ENCODE peak calls at places on chromosomes 16 and 17, in seven cellular contexts. One of them, this sample, is unnamed.
A peak's percentile ranks its signal among the peaks of the same experiment; 100 is the strongest.

GRCh38 chr16:85094176-85094805 is 18.0 kb downstream of the CIBAR2 start:
- DNase-seq in ascending aorta: no peak
- DNase-seq in effector memory CD4-positive, alpha-beta T cell: no peak
- DNase-seq in stomach: no peak
- DNase-seq in tibial artery: no peak
- DNase-seq in psoas muscle: no peak
- DNase-seq in lung: no peak
- DNase-seq in this sample: no peak

GRCh38 chr16:27398894-27399853 is 2.8 kb upstream of the IL21R start:
- DNase-seq in ascending aorta: no peak
- DNase-seq in effector memory CD4-positive, alpha-beta T cell: no peak
- DNase-seq in stomach: no peak
- DNase-seq in tibial artery: no peak
- DNase-seq in psoas muscle: no peak
- DNase-seq in lung: no peak
- DNase-seq in this sample: no peak

GRCh38 chr17:36722121-36722902 is 120.9 kb downstream of the MRM1 start:
- DNase-seq in ascending aorta: no peak
- DNase-seq in effector memory CD4-positive, alpha-beta T cell: peak; percentile 51
- DNase-seq in stomach: peak; percentile 54
- DNase-seq in tibial artery: no peak
- DNase-seq in psoas muscle: peak; percentile 72
- DNase-seq in lung: peak; percentile 48
- DNase-seq in this sample: no peak

GRCh38 chr17:83064732-83065659 is 14.4 kb upstream of the METRNL start:
- DNase-seq in ascending aorta: no peak
- DNase-seq in effector memory CD4-positive, alpha-beta T cell: no peak
- DNase-seq in stomach: peak; percentile 91
- DNase-seq in tibial artery: peak; percentile 20
- DNase-seq in psoas muscle: peak; percentile 55
- DNase-seq in lung: peak; percentile 75
- DNase-seq in this sample: peak; percentile 67

GRCh38 chr17:72682597-72682996 is 409.9 kb downstream of the SLC39A11 start:
- DNase-seq in ascending aorta: no peak
- DNase-seq in effector memory CD4-positive, alpha-beta T cell: no peak
- DNase-seq in stomach: no peak
- DNase-seq in tibial artery: no peak
- DNase-seq in psoas muscle: no peak
- DNase-seq in lung: no peak
- DNase-seq in this sample: peak; percentile 64

GRCh38 chr16:19583665-19584300 is 28.3 kb downstream of the VPS35L start:
- DNase-seq in ascending aorta: no peak
- DNase-seq in effector memory CD4-positive, alpha-beta T cell: no peak
- DNase-seq in stomach: peak; percentile 30
- DNase-seq in tibial artery: no peak
- DNase-seq in psoas muscle: no peak
- DNase-seq in lung: no peak
- DNase-seq in this sample: peak; percentile 46

GRCh38 chr17:53191878-53192277 is 630.8 kb upstream of the KIF2B start:
- DNase-seq in ascending aorta: no peak
- DNase-seq in effector memory CD4-positive, alpha-beta T cell: no peak
- DNase-seq in stomach: no peak
- DNase-seq in tibial artery: no peak
- DNase-seq in psoas muscle: no peak
- DNase-seq in lung: no peak
- DNase-seq in this sample: no peak

GRCh38 chr16:80369559-80369958 is 171.2 kb upstream of the DYNLRB2 start:
- DNase-seq in ascending aorta: no peak
- DNase-seq in effector memory CD4-positive, alpha-beta T cell: no peak
- DNase-seq in stomach: peak; percentile 55
- DNase-seq in tibial artery: peak; percentile 31
- DNase-seq in psoas muscle: no peak
- DNase-seq in lung: no peak
- DNase-seq in this sample: no peak

GRCh38 chr17:81334419-81334896 is 39.4 kb upstream of the SLC38A10 start:
- DNase-seq in ascending aorta: no peak
- DNase-seq in effector memory CD4-positive, alpha-beta T cell: no peak
- DNase-seq in stomach: no peak
- DNase-seq in tibial artery: no peak
- DNase-seq in psoas muscle: peak; percentile 75
- DNase-seq in lung: no peak
- DNase-seq in this sample: no peak

GRCh38 chr17:81332118-81332834 is 37.2 kb upstream of the SLC38A10 start:
- DNase-seq in ascending aorta: no peak
- DNase-seq in effector memory CD4-positive, alpha-beta T cell: no peak
- DNase-seq in stomach: no peak
- DNase-seq in tibial artery: no peak
- DNase-seq in psoas muscle: peak; percentile 45
- DNase-seq in lung: no peak
- DNase-seq in this sample: no peak

GRCh38 chr17:81333626-81334368 is 38.7 kb upstream of the SLC38A10 start:
- DNase-seq in ascending aorta: no peak
- DNase-seq in effector memory CD4-positive, alpha-beta T cell: no peak
- DNase-seq in stomach: no peak
- DNase-seq in tibial artery: no peak
- DNase-seq in psoas muscle: peak; percentile 58
- DNase-seq in lung: no peak
- DNase-seq in this sample: no peak

GRCh38 chr17:81331527-81332043 is 36.5 kb upstream of the SLC38A10 start:
- DNase-seq in ascending aorta: no peak
- DNase-seq in effector memory CD4-positive, alpha-beta T cell: no peak
- DNase-seq in stomach: no peak
- DNase-seq in tibial artery: no peak
- DNase-seq in psoas muscle: no peak
- DNase-seq in lung: no peak
- DNase-seq in this sample: no peak

GRCh38 chr17:81332949-81333570 is 38.0 kb upstream of the SLC38A10 start:
- DNase-seq in ascending aorta: no peak
- DNase-seq in effector memory CD4-positive, alpha-beta T cell: no peak
- DNase-seq in stomach: no peak
- DNase-seq in tibial artery: no peak
- DNase-seq in psoas muscle: peak; percentile 38
- DNase-seq in lung: no peak
- DNase-seq in this sample: no peak
- H3K4me1 ChIP-seq in ascending aorta: peaks cover 7% of the 10 kb centered on the region
- H3K4me1 ChIP-seq in effector memory CD4-positive, alpha-beta T cell: no peaks in the 10 kb centered on the region
- H3K4me1 ChIP-seq in stomach: peaks cover 57% of the 10 kb centered on the region
- H3K4me1 ChIP-seq in tibial artery: no peaks in the 10 kb centered on the region
- H3K4me1 ChIP-seq in psoas muscle: peaks cover 51% of the 10 kb centered on the region
- H3K4me1 ChIP-seq in lung: no peaks in the 10 kb centered on the region
- H3K4me1 ChIP-seq in this sample: peaks cover 62% of the 10 kb centered on the region

GRCh38 chr16:47834485-47835024 is 321.2 kb downstream of the ABCC12 start:
- DNase-seq in ascending aorta: no peak
- DNase-seq in effector memory CD4-positive, alpha-beta T cell: no peak
- DNase-seq in stomach: no peak
- DNase-seq in tibial artery: no peak
- DNase-seq in psoas muscle: no peak
- DNase-seq in lung: no peak
- DNase-seq in this sample: no peak

GRCh38 chr16:47833771-47834170 is 322.0 kb downstream of the ABCC12 start:
- DNase-seq in ascending aorta: no peak
- DNase-seq in effector memory CD4-positive, alpha-beta T cell: no peak
- DNase-seq in stomach: no peak
- DNase-seq in tibial artery: no peak
- DNase-seq in psoas muscle: no peak
- DNase-seq in lung: no peak
- DNase-seq in this sample: no peak
- H3K4me1 ChIP-seq in ascending aorta: no peaks in the 10 kb centered on the region
- H3K4me1 ChIP-seq in effector memory CD4-positive, alpha-beta T cell: no peaks in the 10 kb centered on the region
- H3K4me1 ChIP-seq in stomach: no peaks in the 10 kb centered on the region
- H3K4me1 ChIP-seq in tibial artery: no peaks in the 10 kb centered on the region
- H3K4me1 ChIP-seq in psoas muscle: no peaks in the 10 kb centered on the region
- H3K4me1 ChIP-seq in lung: no peaks in the 10 kb centered on the region
- H3K4me1 ChIP-seq in this sample: no peaks in the 10 kb centered on the region

DNA sequence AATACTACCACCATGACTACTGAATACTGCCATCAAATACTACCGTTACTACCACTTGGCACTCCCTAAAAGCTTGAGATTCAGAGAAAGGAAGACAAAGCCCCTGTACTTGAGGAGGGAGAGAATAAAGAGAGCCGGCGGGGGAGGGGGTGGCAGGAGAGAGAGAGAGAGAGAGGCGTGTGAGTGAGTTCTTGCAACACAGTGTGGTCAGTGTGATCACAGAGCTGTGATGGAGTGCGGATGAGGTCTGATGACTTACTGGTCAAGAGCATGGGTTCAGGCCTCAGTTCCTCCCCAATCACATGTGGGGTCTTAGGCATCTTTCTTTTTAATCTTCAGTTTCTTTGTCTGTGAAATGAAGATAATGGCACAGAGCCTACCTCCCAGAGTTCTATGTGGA is 19.2 kb downstream of the PRKCB start:
- DNase-seq in ascending aorta: no peak
- DNase-seq in effector memory CD4-positive, alpha-beta T cell: no peak
- DNase-seq in stomach: no peak
- DNase-seq in tibial artery: no peak
- DNase-seq in psoas muscle: no peak
- DNase-seq in lung: no peak
- DNase-seq in this sample: no peak
- H3K4me1 ChIP-seq in ascending aorta: no peaks in the 10 kb centered on the region
- H3K4me1 ChIP-seq in effector memory CD4-positive, alpha-beta T cell: peaks cover 11% of the 10 kb centered on the region
- H3K4me1 ChIP-seq in stomach: no peaks in the 10 kb centered on the region
- H3K4me1 ChIP-seq in tibial artery: no peaks in the 10 kb centered on the region
- H3K4me1 ChIP-seq in psoas muscle: no peaks in the 10 kb centered on the region
- H3K4me1 ChIP-seq in lung: no peaks in the 10 kb centered on the region
- H3K4me1 ChIP-seq in this sample: no peaks in the 10 kb centered on the region

DNA sequence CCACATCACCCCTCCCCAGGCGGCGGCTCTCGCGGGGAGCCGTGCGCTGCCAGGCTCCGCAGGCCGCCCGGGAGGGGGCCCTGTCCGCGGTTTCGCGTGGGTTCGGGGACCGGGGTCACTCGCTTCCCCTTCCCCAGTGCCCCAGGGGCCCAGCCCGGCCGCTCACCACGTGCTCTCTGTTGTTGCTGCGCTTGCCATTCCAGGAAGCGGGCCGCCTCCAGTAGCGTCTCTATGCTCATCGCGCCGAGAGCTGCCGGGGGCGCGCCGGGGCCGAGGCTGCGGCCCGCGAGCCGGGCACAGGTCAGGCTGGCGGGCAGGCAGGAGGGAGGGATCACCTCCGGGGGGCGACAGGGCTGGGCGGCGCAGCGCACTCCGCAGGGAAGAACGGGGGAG is 390 bp downstream of the MNT start:
- DNase-seq in ascending aorta: no peak
- DNase-seq in effector memory CD4-positive, alpha-beta T cell: peak; percentile 47
- DNase-seq in stomach: peak; percentile 54
- DNase-seq in tibial artery: no peak
- DNase-seq in psoas muscle: peak; percentile 78
- DNase-seq in lung: no peak
- DNase-seq in this sample: peak; percentile 55
- H3K4me1 ChIP-seq in ascending aorta: peaks cover 58% of the 10 kb centered on the region
- H3K4me1 ChIP-seq in effector memory CD4-positive, alpha-beta T cell: peaks cover 44% of the 10 kb centered on the region
- H3K4me1 ChIP-seq in stomach: peaks cover 70% of the 10 kb centered on the region
- H3K4me1 ChIP-seq in tibial artery: peaks cover 12% of the 10 kb centered on the region
- H3K4me1 ChIP-seq in psoas muscle: peaks cover 58% of the 10 kb centered on the region
- H3K4me1 ChIP-seq in lung: peaks cover 11% of the 10 kb centered on the region
- H3K4me1 ChIP-seq in this sample: peaks cover 65% of the 10 kb centered on the region

DNA sequence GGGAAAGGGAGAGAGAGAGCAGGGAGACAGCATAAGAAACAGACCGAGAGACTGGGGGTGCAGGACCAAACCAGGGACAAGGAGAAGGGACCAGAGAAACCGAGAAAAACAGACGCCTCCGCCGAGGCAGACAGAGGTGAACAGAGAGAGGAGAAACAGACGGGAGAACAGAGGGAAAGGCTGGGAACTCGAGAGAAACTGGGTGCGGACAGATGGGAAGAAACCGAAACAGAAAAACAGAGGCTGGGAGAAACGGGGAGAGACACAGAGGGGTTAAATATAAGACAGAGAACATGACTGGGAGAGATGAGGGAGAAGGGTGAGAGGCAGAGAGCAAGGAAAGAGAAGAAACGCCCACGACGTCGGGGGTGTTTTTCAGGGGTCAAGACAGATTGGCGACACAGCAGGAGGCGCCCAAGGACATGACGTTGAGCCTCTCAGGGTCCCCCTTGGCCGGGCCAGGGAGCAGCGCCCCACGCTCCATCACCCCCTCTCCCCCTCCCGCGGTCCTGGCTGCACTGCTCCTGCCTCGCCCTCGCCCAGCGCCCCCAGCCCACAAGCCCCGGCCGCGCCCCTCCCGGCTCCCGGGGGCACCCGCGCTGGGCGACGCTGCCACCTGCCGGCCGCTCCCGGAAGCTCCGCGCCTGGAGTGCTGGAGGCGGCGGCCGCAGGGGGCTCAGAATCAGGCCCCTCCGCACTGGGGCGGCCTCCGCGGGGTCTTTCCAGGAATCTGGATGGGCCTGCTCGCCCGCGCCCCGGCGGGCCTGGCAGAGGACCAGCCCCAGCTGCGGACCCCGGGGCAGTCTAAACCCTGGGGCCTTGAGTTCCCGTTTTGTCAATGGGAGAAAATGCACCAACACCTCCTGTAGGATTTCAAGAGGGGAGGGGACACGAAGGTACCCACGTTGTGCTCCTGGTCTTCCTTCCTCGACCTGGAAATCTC is 1.3 kb upstream of the TMEM92 start:
- DNase-seq in ascending aorta: no peak
- DNase-seq in effector memory CD4-positive, alpha-beta T cell: peak; percentile 16
- DNase-seq in stomach: peak; percentile 62
- DNase-seq in tibial artery: peak; percentile 49
- DNase-seq in psoas muscle: peak; percentile 75
- DNase-seq in lung: no peak
- DNase-seq in this sample: peak; percentile 63
- H3K4me1 ChIP-seq in ascending aorta: peaks cover 16% of the 10 kb centered on the region
- H3K4me1 ChIP-seq in effector memory CD4-positive, alpha-beta T cell: peaks cover 8% of the 10 kb centered on the region
- H3K4me1 ChIP-seq in stomach: peaks cover 52% of the 10 kb centered on the region
- H3K4me1 ChIP-seq in tibial artery: no peaks in the 10 kb centered on the region
- H3K4me1 ChIP-seq in psoas muscle: no peaks in the 10 kb centered on the region
- H3K4me1 ChIP-seq in lung: no peaks in the 10 kb centered on the region
- H3K4me1 ChIP-seq in this sample: peaks cover 48% of the 10 kb centered on the region

GRCh38 chr17:67487506-67487905 is 110.4 kb downstream of the PITPNC1 start:
- DNase-seq in ascending aorta: no peak
- DNase-seq in effector memory CD4-positive, alpha-beta T cell: no peak
- DNase-seq in stomach: no peak
- DNase-seq in tibial artery: no peak
- DNase-seq in psoas muscle: no peak
- DNase-seq in lung: no peak
- DNase-seq in this sample: no peak

GRCh38 chr17:67488161-67488560 is 111.1 kb downstream of the PITPNC1 start:
- DNase-seq in ascending aorta: no peak
- DNase-seq in effector memory CD4-positive, alpha-beta T cell: no peak
- DNase-seq in stomach: no peak
- DNase-seq in tibial artery: peak; percentile 57
- DNase-seq in psoas muscle: peak; percentile 64
- DNase-seq in lung: no peak
- DNase-seq in this sample: no peak

GRCh38 chr17:67490471-67490870 is 113.4 kb downstream of the PITPNC1 start:
- DNase-seq in ascending aorta: no peak
- DNase-seq in effector memory CD4-positive, alpha-beta T cell: no peak
- DNase-seq in stomach: no peak
- DNase-seq in tibial artery: no peak
- DNase-seq in psoas muscle: no peak
- DNase-seq in lung: no peak
- DNase-seq in this sample: no peak

GRCh38 chr17:67489273-67489672 is 112.2 kb downstream of the PITPNC1 start:
- DNase-seq in ascending aorta: no peak
- DNase-seq in effector memory CD4-positive, alpha-beta T cell: no peak
- DNase-seq in stomach: no peak
- DNase-seq in tibial artery: no peak
- DNase-seq in psoas muscle: no peak
- DNase-seq in lung: no peak
- DNase-seq in this sample: no peak

DNA sequence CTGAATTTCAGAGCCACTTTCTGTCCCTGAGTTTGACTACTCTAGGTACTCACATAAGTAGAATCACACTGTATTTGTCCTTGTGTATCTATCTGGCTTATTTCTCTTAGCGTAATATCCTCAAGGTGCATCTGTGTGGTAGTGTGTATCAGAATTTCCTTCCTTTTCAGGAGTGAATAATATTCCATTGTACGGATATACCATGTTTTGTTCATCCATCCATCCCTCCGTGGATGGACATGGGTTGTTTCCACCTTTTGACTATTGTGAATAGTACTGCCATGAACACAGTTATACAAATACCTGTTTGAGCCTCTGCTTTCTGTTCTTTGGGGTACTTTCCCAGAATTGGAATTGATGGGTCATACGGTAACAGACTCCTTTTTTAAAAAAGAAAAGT is 111.7 kb downstream of the PITPNC1 start:
- DNase-seq in ascending aorta: no peak
- DNase-seq in effector memory CD4-positive, alpha-beta T cell: no peak
- DNase-seq in stomach: no peak
- DNase-seq in tibial artery: no peak
- DNase-seq in psoas muscle: no peak
- DNase-seq in lung: no peak
- DNase-seq in this sample: no peak
- H3K4me1 ChIP-seq in ascending aorta: peaks cover 2% of the 10 kb centered on the region
- H3K4me1 ChIP-seq in effector memory CD4-positive, alpha-beta T cell: no peaks in the 10 kb centered on the region
- H3K4me1 ChIP-seq in stomach: peaks cover 12% of the 10 kb centered on the region
- H3K4me1 ChIP-seq in tibial artery: no peaks in the 10 kb centered on the region
- H3K4me1 ChIP-seq in psoas muscle: peaks cover 22% of the 10 kb centered on the region
- H3K4me1 ChIP-seq in lung: peaks cover 12% of the 10 kb centered on the region
- H3K4me1 ChIP-seq in this sample: peaks cover 8% of the 10 kb centered on the region

This sample was measured in PC-9.